ENCODE peak calls at places on chromosome 6, in nine cellular contexts. One of them, this sample, is unnamed.

GRCh38 chr6:16472349-16473069 is 234.1 kb downstream of the GMPR start:
- DNase-seq in astrocyte: peak
- DNase-seq in foreskin fibroblast: peak
- DNase-seq in cardiac muscle cell: peak
- DNase-seq in RWPE1: peak
- DNase-seq in AG10803: peak
- DNase-seq in hepatocyte: no peak
- DNase-seq in body of pancreas: no peak
- DNase-seq in GM13976: no peak
- DNase-seq in this sample: peak

GRCh38 chr6:83884523-83884922 is 25.0 kb downstream of the CYB5R4 start:
- DNase-seq in astrocyte: peak
- DNase-seq in foreskin fibroblast: peak
- DNase-seq in cardiac muscle cell: peak
- DNase-seq in RWPE1: peak
- DNase-seq in AG10803: peak
- DNase-seq in hepatocyte: peak
- DNase-seq in body of pancreas: no peak
- DNase-seq in GM13976: peak
- DNase-seq in this sample: peak

GRCh38 chr6:136173519-136174507 is 76.3 kb downstream of the MTFR2 start:
- DNase-seq in astrocyte: peak
- DNase-seq in foreskin fibroblast: peak
- DNase-seq in cardiac muscle cell: no peak
- DNase-seq in RWPE1: no peak
- DNase-seq in AG10803: no peak
- DNase-seq in hepatocyte: peak
- DNase-seq in body of pancreas: peak
- DNase-seq in GM13976: no peak
- DNase-seq in this sample: peak

GRCh38 chr6:101806241-101806640 is 412.7 kb downstream of the GRIK2 start:
- DNase-seq in astrocyte: peak
- DNase-seq in foreskin fibroblast: peak
- DNase-seq in cardiac muscle cell: no peak
- DNase-seq in RWPE1: no peak
- DNase-seq in AG10803: peak
- DNase-seq in hepatocyte: no peak
- DNase-seq in body of pancreas: no peak
- DNase-seq in GM13976: no peak
- DNase-seq in this sample: peak

GRCh38 chr6:73081955-73082354 is 143.3 kb downstream of the KHDC1L start:
- DNase-seq in astrocyte: no peak
- DNase-seq in foreskin fibroblast: no peak
- DNase-seq in cardiac muscle cell: no peak
- DNase-seq in RWPE1: no peak
- DNase-seq in AG10803: no peak
- DNase-seq in hepatocyte: no peak
- DNase-seq in body of pancreas: no peak
- DNase-seq in GM13976: no peak
- DNase-seq in this sample: no peak

GRCh38 chr6:124002377-124003081 is 198.9 kb downstream of the NKAIN2 start:
- DNase-seq in astrocyte: peak
- DNase-seq in foreskin fibroblast: no peak
- DNase-seq in cardiac muscle cell: peak
- DNase-seq in RWPE1: no peak
- DNase-seq in AG10803: no peak
- DNase-seq in hepatocyte: peak
- DNase-seq in body of pancreas: no peak
- DNase-seq in GM13976: no peak
- DNase-seq in this sample: peak

GRCh38 chr6:115947964-115948541 is 112.6 kb downstream of the FRK start:
- DNase-seq in astrocyte: no peak
- DNase-seq in foreskin fibroblast: no peak
- DNase-seq in cardiac muscle cell: no peak
- DNase-seq in RWPE1: no peak
- DNase-seq in AG10803: no peak
- DNase-seq in hepatocyte: peak
- DNase-seq in body of pancreas: no peak
- DNase-seq in GM13976: no peak
- DNase-seq in this sample: no peak

GRCh38 chr6:41909727-41910126 is 11.2 kb downstream of the MED20 start:
- DNase-seq in astrocyte: no peak
- DNase-seq in foreskin fibroblast: no peak
- DNase-seq in cardiac muscle cell: no peak
- DNase-seq in RWPE1: no peak
- DNase-seq in AG10803: no peak
- DNase-seq in hepatocyte: no peak
- DNase-seq in body of pancreas: no peak
- DNase-seq in GM13976: no peak
- DNase-seq in this sample: no peak

GRCh38 chr6:24643925-24644324 is 2.1 kb downstream of the KIAA0319 start:
- DNase-seq in astrocyte: no peak
- DNase-seq in foreskin fibroblast: no peak
- DNase-seq in cardiac muscle cell: no peak
- DNase-seq in RWPE1: no peak
- DNase-seq in AG10803: no peak
- DNase-seq in hepatocyte: no peak
- DNase-seq in body of pancreas: no peak
- DNase-seq in GM13976: no peak
- DNase-seq in this sample: no peak

GRCh38 chr6:27280064-27280539 is 32.0 kb downstream of the POM121L2 start:
- DNase-seq in astrocyte: peak
- DNase-seq in foreskin fibroblast: peak
- DNase-seq in cardiac muscle cell: peak
- DNase-seq in RWPE1: no peak
- DNase-seq in AG10803: peak
- DNase-seq in hepatocyte: peak
- DNase-seq in body of pancreas: peak
- DNase-seq in GM13976: peak
- DNase-seq in this sample: peak

GRCh38 chr6:91198588-91199255 is 611.9 kb upstream of the MAP3K7 start:
- DNase-seq in astrocyte: peak
- DNase-seq in foreskin fibroblast: no peak
- DNase-seq in cardiac muscle cell: no peak
- DNase-seq in RWPE1: no peak
- DNase-seq in AG10803: no peak
- DNase-seq in hepatocyte: no peak
- DNase-seq in body of pancreas: no peak
- DNase-seq in GM13976: no peak
- DNase-seq in this sample: peak

GRCh38 chr6:13261464-13261994 is 66.8 kb downstream of the TBC1D7 start:
- DNase-seq in astrocyte: no peak
- DNase-seq in foreskin fibroblast: no peak
- DNase-seq in cardiac muscle cell: no peak
- DNase-seq in RWPE1: no peak
- DNase-seq in AG10803: no peak
- DNase-seq in hepatocyte: no peak
- DNase-seq in body of pancreas: no peak
- DNase-seq in GM13976: no peak
- DNase-seq in this sample: no peak

GRCh38 chr6:80226699-80227098 is 120.2 kb downstream of the BCKDHB start:
- DNase-seq in astrocyte: no peak
- DNase-seq in foreskin fibroblast: no peak
- DNase-seq in cardiac muscle cell: no peak
- DNase-seq in RWPE1: no peak
- DNase-seq in AG10803: no peak
- DNase-seq in hepatocyte: no peak
- DNase-seq in body of pancreas: no peak
- DNase-seq in GM13976: no peak
- DNase-seq in this sample: no peak

GRCh38 chr6:154617175-154617574 is 106.7 kb upstream of the CNKSR3 start:
- DNase-seq in astrocyte: peak
- DNase-seq in foreskin fibroblast: no peak
- DNase-seq in cardiac muscle cell: no peak
- DNase-seq in RWPE1: no peak
- DNase-seq in AG10803: peak
- DNase-seq in hepatocyte: no peak
- DNase-seq in body of pancreas: no peak
- DNase-seq in GM13976: no peak
- DNase-seq in this sample: peak

GRCh38 chr6:11215773-11216172 is 16.7 kb downstream of the NEDD9 start:
- DNase-seq in astrocyte: peak
- DNase-seq in foreskin fibroblast: no peak
- DNase-seq in cardiac muscle cell: no peak
- DNase-seq in RWPE1: no peak
- DNase-seq in AG10803: no peak
- DNase-seq in hepatocyte: no peak
- DNase-seq in body of pancreas: peak
- DNase-seq in GM13976: no peak
- DNase-seq in this sample: peak

GRCh38 chr6:17120019-17120418 is 18.2 kb downstream of the STMND1 start:
- DNase-seq in astrocyte: no peak
- DNase-seq in foreskin fibroblast: no peak
- DNase-seq in cardiac muscle cell: no peak
- DNase-seq in RWPE1: no peak
- DNase-seq in AG10803: no peak
- DNase-seq in hepatocyte: no peak
- DNase-seq in body of pancreas: no peak
- DNase-seq in GM13976: no peak
- DNase-seq in this sample: no peak

GRCh38 chr6:9365378-9365777 is 930.0 kb upstream of the SLC35B3 start:
- DNase-seq in astrocyte: no peak
- DNase-seq in foreskin fibroblast: no peak
- DNase-seq in cardiac muscle cell: no peak
- DNase-seq in RWPE1: no peak
- DNase-seq in AG10803: no peak
- DNase-seq in hepatocyte: no peak
- DNase-seq in body of pancreas: no peak
- DNase-seq in GM13976: no peak
- DNase-seq in this sample: no peak

GRCh38 chr6:125323376-125323775 is 21.6 kb upstream of the HDDC2 start:
- DNase-seq in astrocyte: no peak
- DNase-seq in foreskin fibroblast: no peak
- DNase-seq in cardiac muscle cell: no peak
- DNase-seq in RWPE1: no peak
- DNase-seq in AG10803: no peak
- DNase-seq in hepatocyte: no peak
- DNase-seq in body of pancreas: no peak
- DNase-seq in GM13976: no peak
- DNase-seq in this sample: no peak

GRCh38 chr6:168514216-168514615 is 73.2 kb downstream of the SMOC2 start:
- DNase-seq in astrocyte: no peak
- DNase-seq in foreskin fibroblast: no peak
- DNase-seq in cardiac muscle cell: peak
- DNase-seq in RWPE1: no peak
- DNase-seq in AG10803: no peak
- DNase-seq in hepatocyte: peak
- DNase-seq in body of pancreas: peak
- DNase-seq in GM13976: no peak
- DNase-seq in this sample: peak

GRCh38 chr6:167044696-167045095 is 45.5 kb downstream of the CEP43 start:
- DNase-seq in astrocyte: no peak
- DNase-seq in foreskin fibroblast: no peak
- DNase-seq in cardiac muscle cell: no peak
- DNase-seq in RWPE1: no peak
- DNase-seq in AG10803: peak
- DNase-seq in hepatocyte: no peak
- DNase-seq in body of pancreas: no peak
- DNase-seq in GM13976: no peak
- DNase-seq in this sample: peak
- TF ChIP-seq CTCF in astrocyte: no peak
- TF ChIP-seq CTCF in foreskin fibroblast: no peak
- TF ChIP-seq CTCF in cardiac muscle cell: no peak
- TF ChIP-seq CTCF in RWPE1: no peak
- TF ChIP-seq CTCF in AG10803: no peak
- TF ChIP-seq CTCF in hepatocyte: no peak
- TF ChIP-seq CTCF in body of pancreas: no peak
- TF ChIP-seq CTCF in GM13976: no peak
- TF ChIP-seq CTCF in this sample: peak

GRCh38 chr6:20789162-20789561 is 254.9 kb downstream of the CDKAL1 start:
- DNase-seq in astrocyte: no peak
- DNase-seq in foreskin fibroblast: no peak
- DNase-seq in cardiac muscle cell: no peak
- DNase-seq in RWPE1: no peak
- DNase-seq in AG10803: peak
- DNase-seq in hepatocyte: peak
- DNase-seq in body of pancreas: no peak
- DNase-seq in GM13976: no peak
- DNase-seq in this sample: peak
- TF ChIP-seq CTCF in astrocyte: no peak
- TF ChIP-seq CTCF in foreskin fibroblast: no peak
- TF ChIP-seq CTCF in cardiac muscle cell: no peak
- TF ChIP-seq CTCF in RWPE1: peak
- TF ChIP-seq CTCF in AG10803: peak
- TF ChIP-seq CTCF in hepatocyte: peak
- TF ChIP-seq CTCF in body of pancreas: peak
- TF ChIP-seq CTCF in GM13976: no peak
- TF ChIP-seq CTCF in this sample: peak

DNA sequence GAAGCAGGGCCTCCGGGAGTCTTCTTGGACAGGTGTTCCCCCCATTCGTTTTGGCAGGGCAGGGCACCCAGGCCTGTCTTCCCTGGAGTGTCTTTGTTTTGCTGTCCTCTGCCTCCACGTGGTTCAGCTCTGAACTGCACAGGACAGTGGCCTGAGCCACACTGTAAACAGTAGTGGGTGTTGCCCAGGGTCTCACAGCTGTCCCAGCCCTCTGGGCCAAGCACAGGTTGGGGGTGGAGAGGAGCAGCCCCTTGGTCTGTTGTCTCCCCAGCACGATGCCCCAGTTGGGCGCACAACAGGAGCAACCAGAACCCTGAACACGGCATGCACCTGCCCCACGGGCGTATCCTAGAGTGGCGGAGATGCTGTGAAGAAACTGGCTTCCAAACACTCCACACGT is 14.4 kb downstream of the CCDC167 start:
- DNase-seq in astrocyte: no peak
- DNase-seq in foreskin fibroblast: no peak
- DNase-seq in cardiac muscle cell: peak
- DNase-seq in RWPE1: no peak
- DNase-seq in AG10803: no peak
- DNase-seq in hepatocyte: no peak
- DNase-seq in body of pancreas: no peak
- DNase-seq in GM13976: no peak
- DNase-seq in this sample: no peak
- TF ChIP-seq CTCF in astrocyte: no peak
- TF ChIP-seq CTCF in foreskin fibroblast: no peak
- TF ChIP-seq CTCF in cardiac muscle cell: peak
- TF ChIP-seq CTCF in RWPE1: no peak
- TF ChIP-seq CTCF in AG10803: peak
- TF ChIP-seq CTCF in hepatocyte: peak
- TF ChIP-seq CTCF in body of pancreas: no peak
- TF ChIP-seq CTCF in GM13976: no peak
- TF ChIP-seq CTCF in this sample: peak

DNA sequence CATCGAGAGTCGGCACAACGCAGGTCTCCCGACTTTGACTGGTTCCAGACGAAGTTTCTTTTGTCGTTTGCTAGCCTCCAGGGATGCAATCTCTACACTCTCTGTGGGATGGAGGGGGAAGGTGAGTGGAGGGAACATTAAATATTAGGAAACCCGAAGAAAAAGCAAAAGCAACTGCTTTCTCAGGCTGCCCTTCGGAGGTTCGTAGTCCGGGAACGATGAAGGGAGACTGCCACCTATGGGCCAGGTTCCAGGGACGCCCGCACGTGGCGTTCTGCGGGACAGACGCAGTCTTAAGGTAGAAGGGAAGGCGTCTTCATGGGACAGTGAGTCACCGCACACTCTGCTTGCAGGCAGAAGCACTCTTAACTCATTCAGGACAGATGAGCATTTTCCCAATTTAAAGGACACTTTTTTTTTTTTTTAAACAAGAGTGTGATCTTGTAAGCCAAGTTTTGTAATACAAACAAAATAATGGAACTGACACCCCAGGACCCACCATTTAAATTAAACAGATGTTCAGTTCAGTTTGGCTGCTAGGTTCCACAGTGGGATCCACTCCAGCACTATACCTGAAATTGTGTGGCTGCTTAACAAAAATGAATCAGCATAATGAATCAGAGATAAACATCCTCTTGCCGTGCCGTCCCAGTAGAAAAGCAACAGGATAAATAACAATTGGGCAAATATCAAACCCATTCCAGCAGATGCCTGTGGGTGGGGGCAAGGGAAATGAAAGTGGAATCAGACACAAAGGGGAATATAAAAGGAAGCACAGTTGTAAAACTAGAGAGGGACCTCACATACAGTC is 65.8 kb upstream of the ARMC2 start:
- DNase-seq in astrocyte: peak
- DNase-seq in foreskin fibroblast: peak
- DNase-seq in cardiac muscle cell: peak
- DNase-seq in RWPE1: peak
- DNase-seq in AG10803: peak
- DNase-seq in hepatocyte: peak
- DNase-seq in body of pancreas: peak
- DNase-seq in GM13976: peak
- DNase-seq in this sample: peak
- TF ChIP-seq CTCF in astrocyte: peak
- TF ChIP-seq CTCF in foreskin fibroblast: peak
- TF ChIP-seq CTCF in cardiac muscle cell: peak
- TF ChIP-seq CTCF in RWPE1: peak
- TF ChIP-seq CTCF in AG10803: peak
- TF ChIP-seq CTCF in hepatocyte: peak
- TF ChIP-seq CTCF in body of pancreas: peak
- TF ChIP-seq CTCF in GM13976: peak
- TF ChIP-seq CTCF in this sample: peak